ENCODE peak calls at places on chromosomes 3 and 15, in six cellular contexts. Y is IMR-90, I is mesenchymal stem cell, N is neuronal stem cell, G is H9, J is H1. A is an unnamed sample. For H3K9me3, the result is how much of the 10 kb centered on the place peaks cover.

GRCh38 chr15:94600496-94600895 is 369.1 kb downstream of the MCTP2 start:
- DNase-seq in N (no peak), I (no peak), J (no peak), G (no peak), Y (no peak), A (no peak)

GRCh38 chr15:89171136-89172072 is 50.0 kb downstream of the RLBP1 start:
- DNase-seq in G (peak), I (peak), Y (peak), N (peak), J (peak), A (peak)

GRCh38 chr3:187209501-187209900 is 12.2 kb downstream of the RTP1 start:
- DNase-seq in I (no peak), Y (no peak), N (no peak), G (no peak), J (no peak), A (no peak)

GRCh38 chr3:51434746-51435323 is 43.8 kb downstream of the RBM15B start:
- DNase-seq in N (peak), G (peak), J (peak), I (peak), Y (peak), A (peak)

GRCh38 chr3:114827495-114827894 is 319.6 kb downstream of the ZBTB20 start:
- DNase-seq in I (peak), Y (peak), J (no peak), N (peak), G (no peak), A (no peak)

GRCh38 chr3:117836296-117836695 is 1126.7 kb downstream of the TUSC7 start:
- DNase-seq in J (no peak), G (no peak), I (no peak), N (no peak), Y (peak), A (no peak)

GRCh38 chr3:30855390-30855789 is 39.1 kb downstream of the GADL1 start:
- DNase-seq in J (no peak), G (no peak), I (no peak), N (no peak), Y (no peak), A (no peak)

GRCh38 chr3:186492594-186492993 is 51.6 kb downstream of the CRYGS start:
- DNase-seq in Y (no peak), I (no peak), J (no peak), G (no peak), N (no peak), A (no peak)

GRCh38 chr15:90020041-90020735 is 19.1 kb downstream of the ZNF710 start:
- DNase-seq in I (no peak), N (no peak), J (no peak), Y (no peak), G (no peak), A (peak)

GRCh38 chr3:49689046-49689886 is at the start of the genes MST1 and RNF123:
- DNase-seq in I (peak), N (peak), G (peak), Y (peak), J (peak), A (peak)

GRCh38 chr3:111723293-111723963 is 128.3 kb upstream of the ZBED2 start:
- DNase-seq in G (no peak), N (no peak), I (peak), Y (peak), J (no peak), A (peak)

GRCh38 chr3:186283651-186284445 is 78.2 kb downstream of the DGKG start:
- DNase-seq in N (no peak), G (no peak), Y (peak), J (no peak), I (peak), A (peak)

GRCh38 chr15:33746203-33746602 is 222.1 kb upstream of the CHRM5 start:
- DNase-seq in G (no peak), I (no peak), Y (no peak), J (no peak), N (no peak), A (no peak)

GRCh38 chr3:67312205-67312604 is 314.1 kb downstream of the KBTBD8 start:
- DNase-seq in I (no peak), G (no peak), J (no peak), Y (no peak), N (no peak), A (no peak)

GRCh38 chr15:62752687-62753517 is 289.6 kb upstream of the TPM1 start:
- DNase-seq in Y (peak), N (no peak), I (no peak), G (no peak), J (no peak), A (no peak)

GRCh38 chr15:64599226-64599625 is 138.8 kb downstream of the ZNF609 start:
- DNase-seq in N (no peak), J (no peak), I (no peak), Y (no peak), G (no peak), A (peak)

GRCh38 chr15:53126144-53126543 is 336.0 kb upstream of the ONECUT1 start:
- DNase-seq in I (no peak), J (no peak), N (no peak), Y (no peak), G (no peak), A (no peak)

GRCh38 chr3:194905696-194906095 is 220.0 kb downstream of the FAM43A start:
- DNase-seq in Y (peak), G (no peak), N (no peak), J (no peak), I (peak), A (no peak)

GRCh38 chr3:114389156-114389555 is 95.3 kb downstream of the TIGIT start:
- DNase-seq in G (no peak), Y (no peak), J (no peak), N (no peak), I (no peak), A (no peak)

GRCh38 chr3:72520690-72521308 is 327.4 kb downstream of the SHQ1 start:
- DNase-seq in Y (peak), I (peak), N (no peak), J (no peak), G (no peak), A (no peak)

GRCh38 chr15:73873889-73874511 is 636 bp downstream of the TBC1D21 start:
- DNase-seq in Y (peak), G (peak), I (peak), J (no peak), N (peak), A (peak)

GRCh38 chr3:133206921-133207320 is 168.7 kb downstream of the TMEM108 start:
- DNase-seq in J (peak), N (no peak), I (no peak), Y (no peak), G (peak), A (peak)

GRCh38 chr3:46984591-46985459 is 5.4 kb downstream of the NBEAL2 start:
- DNase-seq in I (no peak), N (no peak), J (no peak), Y (no peak), G (no peak), A (no peak)

GRCh38 chr15:77712438-77712837 is 79.7 kb upstream of the LINGO1 start:
- DNase-seq in J (no peak), G (no peak), N (no peak), I (no peak), Y (no peak), A (no peak)

GRCh38 chr3:87088366-87088983 is 97.5 kb upstream of the VGLL3 start:
- DNase-seq in G (no peak), Y (no peak), J (no peak), I (no peak), N (no peak), A (no peak)

GRCh38 chr15:51750942-51751686 is at the start of gene TMOD2:
- DNase-seq in N (peak), Y (peak), J (peak), I (peak), G (peak), A (peak)

GRCh38 chr3:188832961-188833615 is 338.7 kb upstream of the TPRG1 start:
- DNase-seq in G (no peak), Y (no peak), I (no peak), N (no peak), J (no peak), A (peak)

GRCh38 chr3:13812039-13812438 is 67.8 kb downstream of the WNT7A start:
- DNase-seq in Y (no peak), G (no peak), J (no peak), I (no peak), N (peak), A (no peak)

GRCh38 chr15:62099171-62099601 is 32.4 kb downstream of the C2CD4A start:
- DNase-seq in N (no peak), J (no peak), I (peak), G (no peak), Y (peak), A (peak)

GRCh38 chr15:64247906-64248541 is 85.2 kb upstream of the PPIB start:
- DNase-seq in G (peak), I (peak), J (no peak), Y (peak), N (peak), A (peak)

GRCh38 chr15:20345401-20345958 is 196.1 kb downstream of the GOLGA6L6 start:
- DNase-seq in N (no peak), J (no peak), Y (no peak), G (peak), I (no peak), A (no peak)

GRCh38 chr15:20340331-20340811 is 201.2 kb downstream of the GOLGA6L6 start:
- DNase-seq in I (no peak), J (no peak), Y (peak), N (no peak), G (peak), A (peak)

GRCh38 chr15:20341901-20342605 is 199.5 kb downstream of the GOLGA6L6 start:
- DNase-seq in N (no peak), Y (no peak), I (no peak), J (no peak), G (peak), A (peak)

GRCh38 chr15:20344601-20345400 is 196.8 kb downstream of the GOLGA6L6 start:
- DNase-seq in N (no peak), J (no peak), Y (no peak), I (no peak), G (peak), A (no peak)

DNA sequence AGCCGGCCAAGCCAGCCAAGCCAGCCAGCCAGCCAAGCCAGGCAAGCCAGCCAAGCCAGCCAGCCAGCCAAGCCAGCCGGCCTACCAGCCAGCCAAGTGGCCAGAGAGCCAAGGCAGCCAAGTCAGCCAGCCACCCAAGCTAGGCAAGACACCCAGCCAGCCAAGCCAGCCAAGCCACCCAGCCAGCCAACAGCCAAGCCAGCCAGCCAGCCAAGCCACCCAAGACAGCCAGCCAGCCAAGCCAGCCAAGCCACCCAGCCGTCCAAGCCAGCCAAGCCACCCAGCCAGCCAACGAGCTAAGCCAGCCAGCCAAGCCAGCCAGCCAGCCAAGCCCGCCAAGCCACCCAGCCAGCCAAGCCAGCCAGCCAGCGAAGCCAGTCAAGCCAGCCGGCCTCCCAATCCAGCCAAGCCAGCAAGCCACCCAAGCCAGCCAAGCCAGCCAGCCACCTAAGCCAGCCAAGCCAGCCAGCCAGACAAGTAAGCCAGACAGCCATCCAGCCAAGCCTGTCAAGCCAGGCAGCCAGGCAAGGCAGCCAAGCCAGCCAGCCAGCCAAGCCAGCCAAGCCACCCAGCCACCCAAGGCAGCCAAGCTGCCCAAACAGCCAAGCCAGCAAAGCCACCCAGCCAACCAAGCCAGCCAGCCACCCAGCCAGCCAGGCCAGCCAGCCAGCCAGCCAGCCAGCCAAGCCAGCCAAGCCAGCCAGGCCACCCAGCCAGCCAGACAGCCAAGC is 200.5 kb downstream of the GOLGA6L6 start:
- DNase-seq in I (no peak), J (no peak), Y (no peak), N (no peak), G (peak), A (peak)
- H3K9me3 ChIP-seq in I (under half), J (half or more), Y (half or more), N (under half), G (half or more), A (half or more)

GRCh38 chr3:29195055-29195454 is 85.8 kb upstream of the RBMS3 start:
- DNase-seq in N (no peak), Y (peak), G (no peak), J (no peak), I (no peak), A (no peak)
- H4K91ac ChIP-seq in N (no peak), Y (no peak), G (no peak), J (no peak), I (no peak), A (no peak)

DNA sequence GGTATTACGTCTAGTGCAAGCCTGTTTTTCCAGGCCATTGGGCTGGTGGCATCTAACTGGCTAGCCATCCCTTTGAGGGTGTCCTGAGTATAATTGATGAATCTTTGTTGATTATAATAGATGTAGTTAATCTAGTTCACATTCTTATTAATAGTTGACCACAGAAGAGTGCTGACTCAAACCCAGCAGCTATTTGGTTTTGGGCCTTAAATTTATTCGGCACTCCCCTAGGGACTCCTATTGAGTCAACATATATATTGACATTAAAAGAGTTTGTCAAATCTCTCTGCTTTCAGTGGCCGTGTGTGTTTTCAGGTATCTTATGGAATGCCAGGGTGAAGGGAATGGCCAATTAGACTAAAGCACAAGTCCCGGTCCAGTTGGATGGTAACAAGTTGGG is 19.7 kb downstream of the ARL8B start:
- DNase-seq in G (no peak), Y (no peak), J (no peak), N (no peak), I (no peak), A (no peak)
- H3K9me3 ChIP-seq in G (under half), Y (under half), J (under half), N (under half), I (under half), A (under half)

GRCh38 chr3:70989174-70989573 is 594.4 kb downstream of the FOXP1 start:
- DNase-seq in Y (peak), J (no peak), N (no peak), G (no peak), I (peak), A (no peak)
- H4K91ac ChIP-seq in Y (peak), J (no peak), N (no peak), G (no peak), I (no peak), A (no peak)

DNA sequence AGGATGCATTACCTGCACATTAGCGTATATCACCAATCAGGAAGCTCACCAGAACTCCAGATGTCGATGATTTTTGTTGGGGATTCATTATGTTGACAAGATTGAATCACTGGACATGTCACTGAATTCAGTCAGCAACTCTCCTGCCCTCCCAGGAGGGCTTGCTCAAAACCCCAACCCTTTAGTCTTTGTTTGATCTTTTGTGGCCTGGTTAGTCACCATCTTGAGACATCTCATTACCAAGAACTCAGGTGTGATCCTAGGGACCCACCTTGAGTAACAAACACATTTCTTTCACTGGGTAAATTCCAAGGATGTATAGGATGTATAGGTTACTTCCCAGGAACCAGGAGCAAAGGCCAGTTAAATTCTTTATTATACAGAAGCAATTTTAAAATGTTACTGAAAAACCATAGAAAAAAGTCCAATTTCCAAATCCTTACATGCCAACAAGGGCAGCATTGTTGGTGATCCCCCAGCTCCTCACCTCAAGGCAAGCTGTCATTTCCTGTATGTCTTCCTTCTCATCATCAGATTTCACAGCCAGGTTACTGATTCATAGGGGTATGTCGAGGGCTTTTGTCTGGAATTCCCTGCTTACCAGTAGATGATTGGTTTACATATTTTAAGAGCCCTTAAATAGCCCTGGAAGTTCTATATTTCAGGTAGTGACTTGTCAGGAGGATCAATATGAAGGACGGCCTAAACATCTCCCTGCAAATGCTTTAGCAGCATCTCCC is 11.7 kb downstream of the SNRPN start:
- DNase-seq in N (no peak), I (no peak), J (no peak), G (no peak), Y (no peak), A (no peak)
- H3K9me3 ChIP-seq in N (under half), I (under half), J (under half), G (under half), Y (under half), A (under half)

GRCh38 chr15:36658321-36658720 is 78.9 kb downstream of the CDIN1 start:
- DNase-seq in Y (peak), I (no peak), G (no peak), N (no peak), J (no peak), A (no peak)
- H4K91ac ChIP-seq in Y (no peak), I (no peak), G (no peak), N (no peak), J (no peak), A (no peak)

GRCh38 chr15:22229971-22230815 is 149.9 kb downstream of the OR4M2 start:
- DNase-seq in I (no peak), J (no peak), Y (no peak), N (no peak), G (no peak), A (no peak)

GRCh38 chr15:22227961-22228762 is 147.8 kb downstream of the OR4M2 start:
- DNase-seq in J (no peak), I (no peak), G (no peak), N (no peak), Y (no peak), A (no peak)

GRCh38 chr15:22224241-22224671 is 143.9 kb downstream of the OR4M2 start:
- DNase-seq in Y (no peak), G (no peak), I (no peak), N (no peak), J (no peak), A (no peak)

GRCh38 chr15:22227411-22227810 is 147.1 kb downstream of the OR4M2 start:
- DNase-seq in Y (no peak), G (no peak), N (no peak), I (no peak), J (no peak), A (no peak)

DNA sequence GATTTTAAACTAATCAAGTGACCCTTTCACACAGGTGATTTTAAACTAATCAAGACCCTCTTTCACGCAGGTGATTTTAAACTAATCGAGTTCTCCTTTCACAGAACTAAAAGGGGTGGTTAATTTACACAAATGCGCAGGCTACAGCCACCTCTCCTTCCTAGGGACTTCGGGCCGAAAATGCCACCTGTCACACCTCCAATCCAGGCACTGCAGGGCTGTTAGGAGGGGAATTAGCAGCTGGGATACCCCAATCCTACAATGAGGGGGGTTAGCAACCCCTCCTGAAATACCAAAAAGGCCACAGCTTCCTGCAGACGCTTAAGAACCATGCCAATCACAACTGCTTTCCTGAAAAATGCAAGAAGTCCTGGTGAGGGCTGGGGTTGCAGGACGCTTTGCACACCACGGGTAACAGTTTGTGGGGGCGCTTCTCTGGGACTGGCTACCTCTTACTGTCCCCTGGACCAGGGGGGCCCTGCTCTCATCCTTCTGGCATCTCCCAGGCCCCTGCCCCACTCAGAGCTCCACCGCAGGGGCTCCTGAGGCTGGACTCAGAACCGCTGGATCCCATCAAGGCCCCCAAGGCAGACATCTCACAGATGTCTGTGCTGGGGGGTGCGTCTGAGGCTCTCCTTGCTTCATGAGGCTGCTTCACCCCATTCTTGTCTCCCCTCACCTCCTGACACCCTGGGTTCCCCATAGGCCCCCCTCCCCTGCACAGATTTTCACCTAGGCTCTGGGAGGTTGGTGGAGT is 145.9 kb downstream of the OR4M2 start:
- DNase-seq in Y (no peak), J (no peak), N (no peak), G (no peak), I (no peak), A (no peak)
- H3K9me3 ChIP-seq in Y (half or more), J (half or more), N (under half), G (half or more), I (under half), A (half or more)

GRCh38 chr3:38722760-38723568 is 73.5 kb upstream of the SCN5A start:
- DNase-seq in J (no peak), I (no peak), N (no peak), G (no peak), Y (peak), A (no peak)

GRCh38 chr3:38723569-38724391 is 74.3 kb upstream of the SCN5A start:
- DNase-seq in J (no peak), N (no peak), I (no peak), G (no peak), Y (no peak), A (no peak)

GRCh38 chr3:38721207-38721772 is 71.8 kb upstream of the SCN5A start:
- DNase-seq in Y (no peak), G (no peak), J (no peak), I (no peak), N (no peak), A (no peak)

GRCh38 chr3:38717603-38718240 is 68.2 kb upstream of the SCN5A start:
- DNase-seq in Y (no peak), N (no peak), I (no peak), J (no peak), G (no peak), A (no peak)

GRCh38 chr3:38720465-38720864 is 71.0 kb upstream of the SCN5A start:
- DNase-seq in J (no peak), Y (no peak), I (no peak), N (no peak), G (no peak), A (no peak)
- H4K91ac ChIP-seq in J (no peak), Y (no peak), I (no peak), N (no peak), G (no peak), A (no peak)